ENCODE peak calls at places on chromosomes 6 and 20, in seven cellular contexts. K, X, S, L, Z, V and Q are unnamed samples. For H3K4me1, the result is how much of the 10 kb centered on the place peaks cover.

GRCh38 chr20:62633571-62634329 is 8.6 kb upstream of the SLCO4A1 start:
- DNase-seq in K (no peak), X (peak), S (no peak), L (no peak), Z (no peak), V (no peak), Q (no peak)

GRCh38 chr6:138722425-138723371 is 50.9 kb upstream of the CCDC28A start:
- DNase-seq in K (no peak), X (peak), S (peak), L (no peak), Z (peak), V (no peak), Q (no peak)

GRCh38 chr6:46993846-46994245 is 48.3 kb downstream of the ADGRF1 start:
- DNase-seq in K (peak), X (no peak), S (peak), L (no peak), Z (peak), V (no peak), Q (no peak)

GRCh38 chr6:11947569-11947968 is 64.5 kb upstream of the HIVEP1 start:
- DNase-seq in K (no peak), X (peak), S (no peak), L (no peak), Z (no peak), V (no peak), Q (no peak)

GRCh38 chr6:152905551-152906299 is 77.1 kb downstream of the FBXO5 start:
- DNase-seq in K (no peak), X (no peak), S (no peak), L (no peak), Z (no peak), V (no peak), Q (no peak)

GRCh38 chr6:100701728-100702127 is 179.4 kb downstream of the ASCC3 start:
- DNase-seq in K (no peak), X (no peak), S (no peak), L (no peak), Z (no peak), V (no peak), Q (no peak)

GRCh38 chr20:61328906-61329558 is 77.0 kb downstream of the CDH4 start:
- DNase-seq in K (no peak), X (no peak), S (no peak), L (no peak), Z (no peak), V (no peak), Q (no peak)

GRCh38 chr20:2873747-2874041 is 413 bp downstream of the PTPRA start:
- DNase-seq in K (peak), X (peak), S (peak), L (peak), Z (no peak), V (no peak), Q (peak)

GRCh38 chr6:155090166-155090565 is 95.1 kb downstream of the TIAM2 start:
- DNase-seq in K (no peak), X (no peak), S (no peak), L (no peak), Z (no peak), V (no peak), Q (no peak)

GRCh38 chr20:1622450-1622849 is 2.6 kb upstream of the SIRPB1 start:
- DNase-seq in K (no peak), X (peak), S (no peak), L (no peak), Z (no peak), V (no peak), Q (no peak)
- H3K4me1 ChIP-seq in K (under half), X (under half), S (under half), L (under half), Z (under half), V (under half), Q (half or more)

GRCh38 chr6:26550250-26550993 is 12.3 kb downstream of the HMGN4 start:
- DNase-seq in K (no peak), X (peak), S (peak), L (peak), Z (peak), V (peak), Q (peak)
- H3K27ac ChIP-seq in K (peak), X (peak), S (peak), L (peak), Z (no peak), V (no peak), Q (peak)

DNA sequence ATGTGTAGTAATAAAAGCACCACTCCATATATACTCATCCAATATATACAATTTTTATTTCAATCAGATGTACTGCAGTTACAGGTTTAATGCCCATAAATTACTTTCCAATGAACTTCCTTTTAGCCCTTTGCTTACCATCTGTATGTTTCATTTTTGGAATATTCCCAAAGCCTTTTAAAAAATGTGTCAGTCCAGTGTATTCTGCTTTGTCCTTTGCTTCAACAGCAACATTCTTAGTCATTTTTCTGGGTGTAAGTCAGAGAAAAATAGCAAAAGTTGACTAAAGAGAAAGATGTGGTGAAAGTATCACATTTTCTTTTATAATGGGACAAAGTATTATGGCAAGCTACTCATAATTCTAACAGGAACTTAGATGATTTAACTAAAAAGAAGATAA is 15.2 kb downstream of the DSE start:
- DNase-seq in K (no peak), X (no peak), S (peak), L (no peak), Z (no peak), V (no peak), Q (no peak)
- H3K4me1 ChIP-seq in K (under half), X (under half), S (under half), L (under half), Z (half or more), V (under half), Q (under half)

DNA sequence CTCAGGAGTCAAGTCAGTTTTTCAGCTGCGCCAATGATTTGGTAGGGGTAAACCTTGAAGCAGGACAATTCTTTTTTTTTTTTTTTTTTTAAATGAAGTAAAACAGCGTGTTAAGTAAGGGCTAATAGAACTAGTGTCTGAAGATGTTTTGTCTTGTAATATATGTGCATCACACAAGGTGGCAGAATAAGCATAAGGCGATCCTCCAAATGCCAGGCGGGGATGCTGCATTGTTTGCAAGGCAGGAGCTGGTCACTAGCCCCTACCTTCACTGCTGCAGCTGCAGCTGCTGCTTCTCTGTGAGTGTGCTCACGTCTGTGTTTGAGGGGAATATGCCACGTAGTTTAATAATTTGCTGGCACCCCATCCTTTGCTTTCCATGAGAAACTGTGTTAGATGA is 272.7 kb upstream of the MAP3K7 start:
- DNase-seq in K (no peak), X (no peak), S (no peak), L (no peak), Z (no peak), V (no peak), Q (no peak)
- H3K27ac ChIP-seq in K (no peak), X (no peak), S (no peak), L (no peak), Z (no peak), V (no peak), Q (no peak)

DNA sequence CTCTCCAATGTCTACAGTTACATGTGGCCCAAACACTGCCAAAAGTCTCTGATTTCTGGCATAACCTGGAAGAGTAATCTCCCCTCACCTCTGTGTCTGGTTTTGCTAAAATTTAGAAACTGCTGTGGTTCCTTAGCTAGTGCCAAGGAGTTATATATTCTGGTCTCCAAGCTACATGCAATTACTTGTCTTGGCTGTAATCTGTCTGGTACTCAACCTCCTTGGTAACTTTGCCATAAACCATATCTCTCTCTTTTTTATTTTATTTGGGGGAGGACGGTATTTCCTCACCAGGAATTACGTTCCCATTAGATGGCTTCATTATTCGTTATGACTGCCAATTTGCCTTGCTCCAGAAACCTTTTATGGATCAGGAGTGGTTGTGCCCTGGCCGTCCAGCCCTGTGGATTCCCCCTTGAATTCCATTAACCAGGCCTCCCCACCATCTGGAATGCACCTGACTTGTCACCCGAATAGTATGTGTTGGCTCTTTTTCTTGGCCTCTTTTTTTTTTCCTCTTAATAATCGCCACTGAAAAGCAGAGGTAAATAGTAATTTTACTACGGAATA is 400.0 kb downstream of the CD83 start:
- DNase-seq in K (no peak), X (no peak), S (peak), L (peak), Z (no peak), V (no peak), Q (no peak)
- H3K4me1 ChIP-seq in K (under half), X (under half), S (under half), L (under half), Z (under half), V (under half), Q (under half)

DNA sequence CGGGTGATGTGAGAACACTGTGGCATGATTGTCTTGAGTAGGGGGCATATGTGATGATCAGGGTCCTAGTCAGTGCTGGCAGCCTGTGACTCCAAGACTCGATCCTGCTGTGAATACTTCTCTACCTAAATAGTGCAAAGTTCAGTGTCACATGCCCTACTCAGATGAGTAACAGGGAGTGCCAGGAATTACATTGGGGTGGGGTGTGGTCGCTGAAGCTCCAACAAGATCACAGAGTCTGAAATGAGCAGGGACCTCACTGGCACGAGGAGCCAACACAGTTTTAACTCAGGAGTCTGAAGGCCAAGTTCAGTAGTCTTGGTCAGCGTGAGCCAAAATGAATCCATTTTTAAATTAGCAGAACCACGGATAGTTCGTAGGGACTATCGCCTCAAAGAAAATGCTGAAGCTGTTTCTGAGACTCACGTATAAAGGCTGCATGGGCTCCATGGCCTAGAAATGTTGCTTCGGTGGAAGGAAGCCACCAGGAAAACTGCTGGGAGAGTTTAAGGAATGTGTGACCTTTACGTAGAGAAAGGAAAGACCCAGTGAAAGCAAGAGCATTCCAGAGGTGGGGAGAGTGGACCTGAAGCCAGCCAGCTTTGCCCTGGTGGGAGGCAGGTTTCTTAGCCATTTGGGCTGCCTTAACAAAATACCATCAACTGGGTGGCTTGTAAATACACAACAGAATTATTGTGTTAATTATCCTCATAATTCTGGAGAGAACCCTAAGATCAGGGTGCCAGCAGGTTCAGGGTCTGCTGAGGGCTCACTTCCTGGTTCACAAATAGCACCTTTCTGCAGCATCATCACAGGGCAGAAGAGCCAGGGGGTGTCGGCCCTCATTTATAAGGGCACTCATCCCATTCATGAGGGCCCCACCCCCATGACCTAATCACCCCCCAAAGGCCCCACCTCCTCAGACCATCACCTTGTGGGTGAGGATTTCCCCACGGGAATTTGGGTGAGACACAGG is 72.0 kb downstream of the RPP40 start:
- DNase-seq in K (peak), X (peak), S (no peak), L (no peak), Z (peak), V (no peak), Q (no peak)
- H3K27ac ChIP-seq in K (peak), X (peak), S (no peak), L (no peak), Z (no peak), V (no peak), Q (no peak)

GRCh38 chr6:108778421-108779186 is 69.6 kb upstream of the ARMC2 start:
- DNase-seq in K (no peak), X (no peak), S (no peak), L (no peak), Z (no peak), V (no peak), Q (no peak)

GRCh38 chr6:108781419-108782110 is 66.7 kb upstream of the ARMC2 start:
- DNase-seq in K (no peak), X (no peak), S (peak), L (peak), Z (peak), V (no peak), Q (no peak)

GRCh38 chr6:108780784-108781183 is 67.4 kb upstream of the ARMC2 start:
- DNase-seq in K (no peak), X (no peak), S (no peak), L (no peak), Z (no peak), V (no peak), Q (no peak)

GRCh38 chr6:108782231-108783041 is 65.8 kb upstream of the ARMC2 start:
- DNase-seq in K (peak), X (peak), S (peak), L (peak), Z (peak), V (peak), Q (peak)

GRCh38 chr6:108779521-108779920 is 68.7 kb upstream of the ARMC2 start:
- DNase-seq in K (no peak), X (no peak), S (no peak), L (no peak), Z (no peak), V (no peak), Q (no peak)
- H3K4me1 ChIP-seq in K (under half), X (under half), S (under half), L (under half), Z (under half), V (under half), Q (under half)

DNA sequence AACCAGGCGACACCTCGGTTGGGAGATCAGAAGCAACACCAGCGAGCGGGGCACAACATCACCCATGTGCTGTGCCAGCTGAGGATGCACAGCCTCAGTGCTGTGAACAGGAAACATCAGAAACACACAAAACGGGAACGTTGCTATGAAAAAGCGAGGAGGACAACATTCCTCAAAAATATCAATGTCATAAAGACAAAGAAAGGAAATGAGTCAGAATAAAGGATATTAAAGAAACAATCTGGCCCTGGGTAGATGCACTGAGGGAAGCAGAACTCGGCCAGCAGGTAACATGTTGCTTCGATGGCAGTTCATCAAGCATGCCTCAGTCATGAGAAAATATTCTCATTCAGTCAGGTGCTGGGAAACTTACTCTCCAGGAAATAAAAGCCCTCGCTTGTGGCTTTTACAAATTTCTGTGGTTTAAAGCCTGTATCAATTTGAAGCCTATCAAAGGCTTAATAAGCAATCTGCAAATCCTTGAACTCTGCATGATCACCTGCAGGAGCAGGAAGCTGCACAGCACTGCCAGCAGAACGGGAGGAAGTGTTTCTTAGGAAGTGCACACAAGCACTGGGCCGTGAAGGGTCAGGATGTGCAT is 77.5 kb downstream of the GINS1 start:
- DNase-seq in K (no peak), X (no peak), S (no peak), L (no peak), Z (peak), V (no peak), Q (no peak)
- H3K27ac ChIP-seq in K (no peak), X (no peak), S (no peak), L (no peak), Z (peak), V (no peak), Q (no peak)